ENCODE peak calls at places on chromosome 7, in seven cellular contexts. One of them, this sample, is unnamed.

GRCh38 chr7:158728911-158729645 is 24.5 kb upstream of the NCAPG2 start:
- DNase-seq in SW480: no peak
- DNase-seq in A549: no peak
- DNase-seq in naive B cell: no peak
- DNase-seq in Right ventricle myocardium superior: no peak
- DNase-seq in GF-D8: no peak
- DNase-seq in stimulated activated CD4-positive, alpha-beta T cell treated with anti-CD3 and anti-CD28 coated beads, Interleukin-2, amount 100 ng/mL, for 48 hours: no peak
- DNase-seq in this sample: no peak

GRCh38 chr7:117739085-117739484 is 134.2 kb downstream of the CTTNBP2 start:
- DNase-seq in SW480: no peak
- DNase-seq in A549: no peak
- DNase-seq in naive B cell: no peak
- DNase-seq in Right ventricle myocardium superior: no peak
- DNase-seq in GF-D8: no peak
- DNase-seq in stimulated activated CD4-positive, alpha-beta T cell treated with anti-CD3 and anti-CD28 coated beads, Interleukin-2, amount 100 ng/mL, for 48 hours: no peak
- DNase-seq in this sample: no peak

GRCh38 chr7:46945328-46945727 is 636.6 kb downstream of the TNS3 start:
- DNase-seq in SW480: no peak
- DNase-seq in A549: no peak
- DNase-seq in naive B cell: no peak
- DNase-seq in Right ventricle myocardium superior: no peak
- DNase-seq in GF-D8: no peak
- DNase-seq in stimulated activated CD4-positive, alpha-beta T cell treated with anti-CD3 and anti-CD28 coated beads, Interleukin-2, amount 100 ng/mL, for 48 hours: no peak
- DNase-seq in this sample: no peak

GRCh38 chr7:51428226-51428887 is 111.7 kb upstream of the COBL start:
- DNase-seq in SW480: peak; percentile 26
- DNase-seq in A549: no peak
- DNase-seq in naive B cell: no peak
- DNase-seq in Right ventricle myocardium superior: no peak
- DNase-seq in GF-D8: no peak
- DNase-seq in stimulated activated CD4-positive, alpha-beta T cell treated with anti-CD3 and anti-CD28 coated beads, Interleukin-2, amount 100 ng/mL, for 48 hours: no peak
- DNase-seq in this sample: no peak

GRCh38 chr7:157771-158251 is 34.6 kb upstream of the FAM20C start:
- DNase-seq in SW480: no peak
- DNase-seq in A549: no peak
- DNase-seq in naive B cell: no peak
- DNase-seq in Right ventricle myocardium superior: no peak
- DNase-seq in GF-D8: no peak
- DNase-seq in stimulated activated CD4-positive, alpha-beta T cell treated with anti-CD3 and anti-CD28 coated beads, Interleukin-2, amount 100 ng/mL, for 48 hours: no peak
- DNase-seq in this sample: no peak

GRCh38 chr7:140059288-140060242 is 3.2 kb downstream of the PARP12 start:
- DNase-seq in SW480: peak; percentile 43
- DNase-seq in A549: peak; percentile 60
- DNase-seq in naive B cell: no peak
- DNase-seq in Right ventricle myocardium superior: peak; percentile 57
- DNase-seq in GF-D8: no peak
- DNase-seq in stimulated activated CD4-positive, alpha-beta T cell treated with anti-CD3 and anti-CD28 coated beads, Interleukin-2, amount 100 ng/mL, for 48 hours: no peak
- DNase-seq in this sample: no peak

GRCh38 chr7:18901351-18901750 is 216.1 kb downstream of the TWIST1 start:
- DNase-seq in SW480: no peak
- DNase-seq in A549: no peak
- DNase-seq in naive B cell: no peak
- DNase-seq in Right ventricle myocardium superior: no peak
- DNase-seq in GF-D8: no peak
- DNase-seq in stimulated activated CD4-positive, alpha-beta T cell treated with anti-CD3 and anti-CD28 coated beads, Interleukin-2, amount 100 ng/mL, for 48 hours: no peak
- DNase-seq in this sample: no peak

GRCh38 chr7:110759069-110759468 is 331.9 kb upstream of the LRRN3 start:
- DNase-seq in SW480: no peak
- DNase-seq in A549: no peak
- DNase-seq in naive B cell: no peak
- DNase-seq in Right ventricle myocardium superior: no peak
- DNase-seq in GF-D8: no peak
- DNase-seq in stimulated activated CD4-positive, alpha-beta T cell treated with anti-CD3 and anti-CD28 coated beads, Interleukin-2, amount 100 ng/mL, for 48 hours: no peak
- DNase-seq in this sample: no peak

GRCh38 chr7:137966636-137967142 is 35.2 kb downstream of the CREB3L2 start:
- DNase-seq in SW480: no peak
- DNase-seq in A549: no peak
- DNase-seq in naive B cell: no peak
- DNase-seq in Right ventricle myocardium superior: no peak
- DNase-seq in GF-D8: no peak
- DNase-seq in stimulated activated CD4-positive, alpha-beta T cell treated with anti-CD3 and anti-CD28 coated beads, Interleukin-2, amount 100 ng/mL, for 48 hours: no peak
- DNase-seq in this sample: no peak

GRCh38 chr7:44058759-44059218 is 6.6 kb downstream of the PGAM2 start:
- DNase-seq in SW480: no peak
- DNase-seq in A549: no peak
- DNase-seq in naive B cell: no peak
- DNase-seq in Right ventricle myocardium superior: no peak
- DNase-seq in GF-D8: no peak
- DNase-seq in stimulated activated CD4-positive, alpha-beta T cell treated with anti-CD3 and anti-CD28 coated beads, Interleukin-2, amount 100 ng/mL, for 48 hours: no peak
- DNase-seq in this sample: no peak

GRCh38 chr7:157753713-157754415 is 417.1 kb downstream of the DNAJB6 start:
- DNase-seq in SW480: no peak
- DNase-seq in A549: no peak
- DNase-seq in naive B cell: no peak
- DNase-seq in Right ventricle myocardium superior: peak; percentile 22
- DNase-seq in GF-D8: no peak
- DNase-seq in stimulated activated CD4-positive, alpha-beta T cell treated with anti-CD3 and anti-CD28 coated beads, Interleukin-2, amount 100 ng/mL, for 48 hours: no peak
- DNase-seq in this sample: no peak

GRCh38 chr7:18458830-18459229 is 36.7 kb upstream of the HDAC9 start:
- DNase-seq in SW480: no peak
- DNase-seq in A549: no peak
- DNase-seq in naive B cell: no peak
- DNase-seq in Right ventricle myocardium superior: no peak
- DNase-seq in GF-D8: no peak
- DNase-seq in stimulated activated CD4-positive, alpha-beta T cell treated with anti-CD3 and anti-CD28 coated beads, Interleukin-2, amount 100 ng/mL, for 48 hours: no peak
- DNase-seq in this sample: no peak

GRCh38 chr7:84002348-84002747 is 192.2 kb downstream of the SEMA3A start:
- DNase-seq in SW480: no peak
- DNase-seq in A549: no peak
- DNase-seq in naive B cell: no peak
- DNase-seq in Right ventricle myocardium superior: no peak
- DNase-seq in GF-D8: no peak
- DNase-seq in stimulated activated CD4-positive, alpha-beta T cell treated with anti-CD3 and anti-CD28 coated beads, Interleukin-2, amount 100 ng/mL, for 48 hours: no peak
- DNase-seq in this sample: no peak

GRCh38 chr7:21044384-21044783 is 257.7 kb upstream of the SP8 start:
- DNase-seq in SW480: no peak
- DNase-seq in A549: no peak
- DNase-seq in naive B cell: no peak
- DNase-seq in Right ventricle myocardium superior: no peak
- DNase-seq in GF-D8: no peak
- DNase-seq in stimulated activated CD4-positive, alpha-beta T cell treated with anti-CD3 and anti-CD28 coated beads, Interleukin-2, amount 100 ng/mL, for 48 hours: no peak
- DNase-seq in this sample: no peak

GRCh38 chr7:23292623-23293022 is 6.5 kb upstream of the MALSU1 start:
- DNase-seq in SW480: no peak
- DNase-seq in A549: no peak
- DNase-seq in naive B cell: no peak
- DNase-seq in Right ventricle myocardium superior: no peak
- DNase-seq in GF-D8: no peak
- DNase-seq in stimulated activated CD4-positive, alpha-beta T cell treated with anti-CD3 and anti-CD28 coated beads, Interleukin-2, amount 100 ng/mL, for 48 hours: no peak
- DNase-seq in this sample: no peak

GRCh38 chr7:13042605-13043236 is 355.3 kb downstream of the ARL4A start:
- DNase-seq in SW480: peak; percentile 9
- DNase-seq in A549: peak; percentile 34
- DNase-seq in naive B cell: no peak
- DNase-seq in Right ventricle myocardium superior: no peak
- DNase-seq in GF-D8: no peak
- DNase-seq in stimulated activated CD4-positive, alpha-beta T cell treated with anti-CD3 and anti-CD28 coated beads, Interleukin-2, amount 100 ng/mL, for 48 hours: no peak
- DNase-seq in this sample: no peak

GRCh38 chr7:137873524-137873923 is 26.8 kb upstream of the DGKI start:
- DNase-seq in SW480: no peak
- DNase-seq in A549: no peak
- DNase-seq in naive B cell: no peak
- DNase-seq in Right ventricle myocardium superior: no peak
- DNase-seq in GF-D8: no peak
- DNase-seq in stimulated activated CD4-positive, alpha-beta T cell treated with anti-CD3 and anti-CD28 coated beads, Interleukin-2, amount 100 ng/mL, for 48 hours: no peak
- DNase-seq in this sample: no peak

GRCh38 chr7:31695856-31696255 is 8.8 kb downstream of the PPP1R17 start:
- DNase-seq in SW480: no peak
- DNase-seq in A549: no peak
- DNase-seq in naive B cell: no peak
- DNase-seq in Right ventricle myocardium superior: no peak
- DNase-seq in GF-D8: no peak
- DNase-seq in stimulated activated CD4-positive, alpha-beta T cell treated with anti-CD3 and anti-CD28 coated beads, Interleukin-2, amount 100 ng/mL, for 48 hours: no peak
- DNase-seq in this sample: no peak

GRCh38 chr7:115005942-115006341 is 84.0 kb downstream of the MDFIC start:
- DNase-seq in SW480: no peak
- DNase-seq in A549: no peak
- DNase-seq in naive B cell: no peak
- DNase-seq in Right ventricle myocardium superior: no peak
- DNase-seq in GF-D8: no peak
- DNase-seq in stimulated activated CD4-positive, alpha-beta T cell treated with anti-CD3 and anti-CD28 coated beads, Interleukin-2, amount 100 ng/mL, for 48 hours: no peak
- DNase-seq in this sample: no peak

GRCh38 chr7:41247128-41247865 is 455.6 kb downstream of the INHBA start:
- DNase-seq in SW480: peak; percentile 90
- DNase-seq in A549: no peak
- DNase-seq in naive B cell: no peak
- DNase-seq in Right ventricle myocardium superior: no peak
- DNase-seq in GF-D8: no peak
- DNase-seq in stimulated activated CD4-positive, alpha-beta T cell treated with anti-CD3 and anti-CD28 coated beads, Interleukin-2, amount 100 ng/mL, for 48 hours: no peak
- DNase-seq in this sample: no peak

GRCh38 chr7:84647797-84648762 is 453.5 kb upstream of the SEMA3A start:
- DNase-seq in SW480: no peak
- DNase-seq in A549: no peak
- DNase-seq in naive B cell: no peak
- DNase-seq in Right ventricle myocardium superior: no peak
- DNase-seq in GF-D8: no peak
- DNase-seq in stimulated activated CD4-positive, alpha-beta T cell treated with anti-CD3 and anti-CD28 coated beads, Interleukin-2, amount 100 ng/mL, for 48 hours: no peak
- DNase-seq in this sample: no peak

GRCh38 chr7:2993868-2994267 is 49.8 kb downstream of the CARD11 start:
- DNase-seq in SW480: peak; percentile 33
- DNase-seq in A549: no peak
- DNase-seq in naive B cell: no peak
- DNase-seq in Right ventricle myocardium superior: no peak
- DNase-seq in GF-D8: no peak
- DNase-seq in stimulated activated CD4-positive, alpha-beta T cell treated with anti-CD3 and anti-CD28 coated beads, Interleukin-2, amount 100 ng/mL, for 48 hours: no peak
- DNase-seq in this sample: no peak

GRCh38 chr7:130543611-130544010 is 51.7 kb downstream of the MEST start:
- DNase-seq in SW480: no peak
- DNase-seq in A549: no peak
- DNase-seq in naive B cell: no peak
- DNase-seq in Right ventricle myocardium superior: no peak
- DNase-seq in GF-D8: no peak
- DNase-seq in stimulated activated CD4-positive, alpha-beta T cell treated with anti-CD3 and anti-CD28 coated beads, Interleukin-2, amount 100 ng/mL, for 48 hours: no peak
- DNase-seq in this sample: no peak

GRCh38 chr7:78173192-78173591 is 374.6 kb downstream of the PHTF2 start:
- DNase-seq in SW480: no peak
- DNase-seq in A549: no peak
- DNase-seq in naive B cell: no peak
- DNase-seq in Right ventricle myocardium superior: no peak
- DNase-seq in GF-D8: no peak
- DNase-seq in stimulated activated CD4-positive, alpha-beta T cell treated with anti-CD3 and anti-CD28 coated beads, Interleukin-2, amount 100 ng/mL, for 48 hours: no peak
- DNase-seq in this sample: no peak

GRCh38 chr7:139358541-139359365 is 941 bp upstream of the LUC7L2 start:
- DNase-seq in SW480: peak; percentile 65
- DNase-seq in A549: peak; percentile 21
- DNase-seq in naive B cell: peak; percentile 9
- DNase-seq in Right ventricle myocardium superior: no peak
- DNase-seq in GF-D8: peak; percentile 35
- DNase-seq in stimulated activated CD4-positive, alpha-beta T cell treated with anti-CD3 and anti-CD28 coated beads, Interleukin-2, amount 100 ng/mL, for 48 hours: peak; percentile 40
- DNase-seq in this sample: peak; percentile 42

GRCh38 chr7:30244340-30244739 is 40.1 kb upstream of the ZNRF2 start:
- DNase-seq in SW480: no peak
- DNase-seq in A549: no peak
- DNase-seq in naive B cell: no peak
- DNase-seq in Right ventricle myocardium superior: no peak
- DNase-seq in GF-D8: no peak
- DNase-seq in stimulated activated CD4-positive, alpha-beta T cell treated with anti-CD3 and anti-CD28 coated beads, Interleukin-2, amount 100 ng/mL, for 48 hours: no peak
- DNase-seq in this sample: no peak

GRCh38 chr7:25886387-25887240 is 265.4 kb upstream of the NFE2L3 start:
- DNase-seq in SW480: no peak
- DNase-seq in A549: no peak
- DNase-seq in naive B cell: no peak
- DNase-seq in Right ventricle myocardium superior: no peak
- DNase-seq in GF-D8: no peak
- DNase-seq in stimulated activated CD4-positive, alpha-beta T cell treated with anti-CD3 and anti-CD28 coated beads, Interleukin-2, amount 100 ng/mL, for 48 hours: no peak
- DNase-seq in this sample: no peak

GRCh38 chr7:46603296-46603701 is 682.2 kb upstream of the IGFBP3 start:
- DNase-seq in SW480: no peak
- DNase-seq in A549: no peak
- DNase-seq in naive B cell: no peak
- DNase-seq in Right ventricle myocardium superior: no peak
- DNase-seq in GF-D8: no peak
- DNase-seq in stimulated activated CD4-positive, alpha-beta T cell treated with anti-CD3 and anti-CD28 coated beads, Interleukin-2, amount 100 ng/mL, for 48 hours: no peak
- DNase-seq in this sample: no peak

GRCh38 chr7:118072893-118073674 is 110.9 kb upstream of the LSM8 start:
- DNase-seq in SW480: no peak
- DNase-seq in A549: no peak
- DNase-seq in naive B cell: no peak
- DNase-seq in Right ventricle myocardium superior: no peak
- DNase-seq in GF-D8: no peak
- DNase-seq in stimulated activated CD4-positive, alpha-beta T cell treated with anti-CD3 and anti-CD28 coated beads, Interleukin-2, amount 100 ng/mL, for 48 hours: no peak
- DNase-seq in this sample: no peak

GRCh38 chr7:74194686-74195085 is 15.1 kb upstream of the LAT2 start:
- DNase-seq in SW480: no peak
- DNase-seq in A549: no peak
- DNase-seq in naive B cell: no peak
- DNase-seq in Right ventricle myocardium superior: no peak
- DNase-seq in GF-D8: no peak
- DNase-seq in stimulated activated CD4-positive, alpha-beta T cell treated with anti-CD3 and anti-CD28 coated beads, Interleukin-2, amount 100 ng/mL, for 48 hours: no peak
- DNase-seq in this sample: no peak

This sample was measured in anterior cingulate cortex.